ENCODE peak calls at places on chromosome 5, in four cellular contexts. R, L, A and C are unnamed samples.

GRCh38 chr5:158886957-158887356 is 212.8 kb downstream of the EBF1 start:
- DNase-seq in L (no peak), R (no peak), A (no peak), C (no peak)

GRCh38 chr5:127353761-127354160 is 63.2 kb downstream of the MEGF10 start:
- DNase-seq in L (no peak), R (no peak), A (no peak), C (no peak)

GRCh38 chr5:103347729-103348128 is 89.2 kb downstream of the MACIR start:
- DNase-seq in L (no peak), A (no peak), R (peak), C (no peak)

GRCh38 chr5:172721455-172722308 is 49.3 kb downstream of the DUSP1 start:
- DNase-seq in A (no peak), L (no peak), R (no peak), C (no peak)

GRCh38 chr5:147669113-147669869 is 113.2 kb downstream of the JAKMIP2 start:
- DNase-seq in R (no peak), A (no peak), L (no peak), C (no peak)

GRCh38 chr5:125704888-125705287 is 718.3 kb upstream of the GRAMD2B start:
- DNase-seq in A (no peak), R (no peak), L (no peak), C (no peak)

GRCh38 chr5:126122942-126123341 is 300.3 kb upstream of the GRAMD2B start:
- DNase-seq in L (no peak), R (no peak), A (no peak), C (no peak)

GRCh38 chr5:172458956-172459355 is 4.6 kb upstream of the SH3PXD2B start:
- DNase-seq in L (no peak), A (no peak), R (no peak), C (no peak)

GRCh38 chr5:5316333-5316732 is 106.1 kb upstream of the ICE1 start:
- DNase-seq in A (no peak), R (no peak), L (no peak), C (no peak)

GRCh38 chr5:61768692-61769281 is 436.7 kb downstream of the ZSWIM6 start:
- DNase-seq in A (peak), R (peak), L (peak), C (no peak)

GRCh38 chr5:109186759-109187158 is 223.0 kb downstream of the PJA2 start:
- DNase-seq in R (no peak), A (no peak), L (no peak), C (no peak)

GRCh38 chr5:88325868-88326267 is 57.2 kb upstream of the TMEM161B start:
- DNase-seq in L (no peak), R (no peak), A (no peak), C (no peak)

GRCh38 chr5:90473321-90474234 is 993 bp downstream of the MBLAC2 start:
- DNase-seq in A (peak), L (peak), R (peak), C (no peak)

GRCh38 chr5:90475436-90475980 is 844 bp downstream of the POLR3G start:
- DNase-seq in R (no peak), A (peak), L (no peak), C (no peak)

GRCh38 chr5:90477073-90477472 is 2.4 kb downstream of the POLR3G start:
- DNase-seq in R (no peak), A (no peak), L (no peak), C (no peak)

GRCh38 chr5:90474235-90475107 is at the start of the genes MBLAC2 and POLR3G:
- DNase-seq in A (peak), R (peak), L (peak), C (peak)

GRCh38 chr5:90472783-90473182 is 1.8 kb downstream of the MBLAC2 start:
- DNase-seq in R (no peak), L (no peak), A (no peak), C (no peak)
- TF ChIP-seq JUNB in R (no peak), L (no peak), A (no peak), C (no peak)

GRCh38 chr5:157540707-157541451 is 34.7 kb downstream of the ADAM19 start:
- DNase-seq in L (no peak), A (peak), R (no peak), C (peak)
- TF ChIP-seq CHD2 in L (no peak), A (no peak), R (no peak), C (peak)

GRCh38 chr5:161547573-161548471 is 1.3 kb upstream of the GABRB2 start:
- DNase-seq in L (no peak), R (no peak), A (no peak), C (no peak)
- TF ChIP-seq JUNB in L (no peak), R (no peak), A (no peak), C (no peak)

DNA sequence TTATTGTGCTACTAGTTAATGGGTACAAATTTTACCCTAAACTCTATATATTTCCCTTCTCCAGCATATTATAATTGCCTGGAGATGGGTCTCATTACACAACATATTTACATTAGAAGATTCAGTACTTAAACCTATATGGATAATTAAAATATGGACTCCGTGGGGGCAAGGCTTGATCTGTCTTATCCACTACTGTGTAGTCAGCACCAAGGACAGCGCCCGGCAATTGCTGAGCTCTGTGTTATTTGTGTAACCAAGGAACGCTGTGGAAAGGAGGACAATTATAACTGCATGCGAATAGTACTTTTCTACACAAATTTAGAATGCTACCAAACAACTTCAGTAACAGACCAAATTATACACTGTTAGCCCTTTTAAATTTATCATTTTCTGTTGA is 77.7 kb downstream of the DNAH5 start:
- DNase-seq in L (peak), A (peak), R (peak), C (no peak)
- TF ChIP-seq CHD2 in L (no peak), A (no peak), R (no peak), C (no peak)

GRCh38 chr5:142717582-142718215 is 31.8 kb upstream of the FGF1 start:
- DNase-seq in L (peak), A (peak), R (peak), C (no peak)
- TF ChIP-seq JUNB in L (no peak), A (no peak), R (no peak), C (no peak)

GRCh38 chr5:37842048-37842447 is 2.2 kb upstream of the GDNF start:
- DNase-seq in A (no peak), R (no peak), L (no peak), C (no peak)

GRCh38 chr5:37839441-37840035 is 303 bp downstream of the GDNF start:
- DNase-seq in A (no peak), L (peak), R (peak), C (no peak)

GRCh38 chr5:37840036-37840909 is at the start of gene GDNF:
- DNase-seq in L (peak), A (no peak), R (peak), C (no peak)

GRCh38 chr5:37838933-37839341 is 904 bp downstream of the GDNF start:
- DNase-seq in A (no peak), R (no peak), L (no peak), C (no peak)

DNA sequence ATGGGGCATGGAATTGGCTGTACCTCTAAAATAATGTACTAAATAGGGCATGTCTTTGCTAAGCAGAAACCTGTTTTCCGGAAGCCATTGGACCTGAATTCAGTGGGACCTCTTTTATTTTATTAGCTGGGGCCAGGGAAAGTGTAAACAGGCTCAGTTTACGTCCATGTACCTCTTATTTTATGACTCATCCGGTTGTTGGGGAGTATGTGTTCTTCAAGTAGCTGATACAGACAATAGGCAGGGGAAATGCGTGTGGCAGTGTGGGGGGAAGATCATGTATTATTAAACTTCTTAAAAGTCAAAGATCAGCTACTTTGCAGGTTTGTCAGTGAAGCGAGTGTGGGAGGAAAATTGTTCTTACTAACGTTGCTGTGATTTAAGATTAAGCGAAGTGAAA is 1.4 kb upstream of the GDNF start:
- DNase-seq in L (no peak), A (no peak), R (no peak), C (no peak)
- TF ChIP-seq CHD2 in L (no peak), A (no peak), R (no peak), C (no peak)

GRCh38 chr5:167488371-167488770 is 803.1 kb upstream of the WWC1 start:
- DNase-seq in A (no peak), R (no peak), L (no peak), C (no peak)
- TF ChIP-seq JUNB in A (no peak), R (no peak), L (no peak), C (no peak)

DNA sequence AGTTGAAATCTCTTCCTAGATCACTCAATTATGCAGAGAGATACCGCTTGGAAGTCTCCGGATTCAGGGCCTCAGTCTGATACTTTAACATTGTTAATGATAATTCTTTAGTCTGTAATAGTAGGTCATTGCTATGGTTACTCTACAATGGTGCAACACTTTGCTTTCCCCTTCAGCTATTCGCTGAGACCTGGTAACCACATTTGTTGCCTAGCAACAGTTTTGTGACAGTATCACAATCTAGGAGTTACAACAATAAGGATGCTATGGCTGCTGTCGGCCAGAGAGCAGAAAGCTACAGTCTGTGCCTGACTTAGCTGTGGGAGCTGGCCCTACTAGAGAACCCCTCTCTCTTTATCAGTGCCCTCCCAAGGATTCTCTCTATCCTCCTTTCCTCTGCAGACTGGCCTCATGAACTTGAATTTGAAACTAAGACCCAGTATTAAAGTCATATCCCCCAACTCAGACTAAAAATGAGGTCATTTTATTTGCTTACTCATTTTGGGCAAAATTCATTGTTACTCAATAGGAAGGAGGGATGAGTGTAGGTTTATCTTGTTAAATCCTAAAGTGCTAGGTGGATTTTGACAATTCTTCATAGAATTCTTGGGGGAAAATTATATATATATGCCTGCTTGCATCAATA is 39.3 kb downstream of the NR2F1 start:
- DNase-seq in R (peak), A (no peak), L (no peak), C (no peak)
- TF ChIP-seq CHD2 in R (no peak), A (no peak), L (no peak), C (no peak)

GRCh38 chr5:157476699-157477408 is 16.8 kb downstream of the NIPAL4 start:
- DNase-seq in R (peak), L (peak), A (peak), C (no peak)
- TF ChIP-seq JUNB in R (no peak), L (no peak), A (no peak), C (no peak)

DNA sequence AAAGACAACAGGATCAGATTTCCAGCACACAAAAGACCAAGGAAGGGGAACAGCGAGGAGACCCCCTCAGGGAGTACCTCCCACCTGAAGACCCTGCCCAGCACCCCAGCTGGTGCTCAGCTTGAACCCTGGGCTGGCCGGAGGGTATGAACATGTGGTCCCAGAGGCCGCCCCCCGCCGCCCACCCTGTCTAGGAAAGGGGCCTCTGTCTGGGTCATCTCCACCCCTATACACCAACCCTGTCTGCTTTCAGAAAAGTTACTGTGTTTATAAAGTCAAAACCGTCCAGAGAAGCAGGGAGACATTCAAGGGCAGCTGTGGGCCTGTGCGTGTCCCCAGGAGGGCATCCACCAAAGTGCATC is 72.2 kb downstream of the ADAMTS2 start:
- DNase-seq in L (no peak), R (no peak), A (no peak), C (no peak)
- TF ChIP-seq CHD2 in L (no peak), R (no peak), A (no peak), C (no peak)